ENCODE peak calls at places on chromosomes 1 and 21, in six cellular contexts. J is A549, P is upper lobe of left lung, L is K562, R is GM12878, F is HepG2. Q is an unnamed sample.

GRCh38 chr1:238727670-238728069 is 658.7 kb upstream of the CHRM3 start:
- ATAC-seq in J (no peak), P (no peak), L (no peak), R (no peak), F (no peak), Q (no peak)

GRCh38 chr1:1157033-1157365 is 16.7 kb upstream of the TTLL10 start:
- ATAC-seq in J (peak; percentile 46), P (no peak), L (peak; percentile 6), R (peak; percentile 30), F (no peak), Q (no peak)

GRCh38 chr21:42374457-42374856 is 8.1 kb upstream of the TFF1 start:
- ATAC-seq in J (no peak), P (no peak), L (no peak), R (no peak), F (no peak), Q (no peak)

GRCh38 chr1:204108312-204109141 is 35.6 kb downstream of the SOX13 start:
- ATAC-seq in J (no peak), P (no peak), L (no peak), R (no peak), F (peak; percentile 59), Q (no peak)

GRCh38 chr1:51859737-51860136 is 18.8 kb downstream of the NRDC start:
- ATAC-seq in J (no peak), P (no peak), L (peak; percentile 68), R (no peak), F (no peak), Q (no peak)

GRCh38 chr1:197341626-197342025 is 73.6 kb downstream of the CRB1 start:
- ATAC-seq in J (no peak), P (no peak), L (no peak), R (no peak), F (no peak), Q (no peak)

GRCh38 chr1:245041058-245041698 is 113.6 kb upstream of the KIF26B start:
- ATAC-seq in J (no peak), P (no peak), L (peak; percentile 57), R (peak; percentile 40), F (no peak), Q (no peak)

GRCh38 chr1:111214086-111214801 is 13.3 kb upstream of the CHI3L2 start:
- ATAC-seq in J (no peak), P (no peak), L (no peak), R (peak; percentile 23), F (no peak), Q (no peak)

GRCh38 chr1:200894712-200895447 is at the start of gene INAVA:
- ATAC-seq in J (no peak), P (peak; percentile 66), L (peak; percentile 8), R (peak; percentile 12), F (peak; percentile 15), Q (no peak)

GRCh38 chr1:42144336-42145189 is 8.6 kb upstream of the GUCA2B start:
- ATAC-seq in J (no peak), P (no peak), L (no peak), R (no peak), F (peak; percentile 25), Q (no peak)

GRCh38 chr1:247681288-247681897 is 1.9 kb upstream of the OR13G1 start:
- ATAC-seq in J (no peak), P (no peak), L (peak; percentile 91), R (peak; percentile 94), F (peak; percentile 78), Q (no peak)

GRCh38 chr1:18955442-18956188 is 861 bp downstream of the IFFO2 start:
- ATAC-seq in J (peak; percentile 51), P (no peak), L (no peak), R (peak; percentile 18), F (peak; percentile 53), Q (peak; percentile 13)

GRCh38 chr1:157139125-157139524 is 930 bp upstream of the ETV3 start:
- ATAC-seq in J (no peak), P (no peak), L (no peak), R (no peak), F (no peak), Q (no peak)

GRCh38 chr1:157140068-157140588 is 1.9 kb upstream of the ETV3 start:
- ATAC-seq in J (no peak), P (no peak), L (no peak), R (no peak), F (no peak), Q (no peak)

GRCh38 chr1:157142245-157142644 is 4.0 kb upstream of the ETV3 start:
- ATAC-seq in J (no peak), P (no peak), L (no peak), R (no peak), F (no peak), Q (no peak)

GRCh38 chr1:157142765-157143423 is 4.7 kb upstream of the ETV3 start:
- ATAC-seq in J (no peak), P (no peak), L (no peak), R (no peak), F (no peak), Q (no peak)

GRCh38 chr1:157141212-157141855 is 3.1 kb upstream of the ETV3 start:
- ATAC-seq in J (no peak), P (no peak), L (no peak), R (no peak), F (no peak), Q (no peak)
- H3K27ac ChIP-seq in J (no peak overlapping the region), P (no peak overlapping the region), L (no peak overlapping the region), R (no peak overlapping the region), F (no peak overlapping the region), Q (no peak overlapping the region)

DNA sequence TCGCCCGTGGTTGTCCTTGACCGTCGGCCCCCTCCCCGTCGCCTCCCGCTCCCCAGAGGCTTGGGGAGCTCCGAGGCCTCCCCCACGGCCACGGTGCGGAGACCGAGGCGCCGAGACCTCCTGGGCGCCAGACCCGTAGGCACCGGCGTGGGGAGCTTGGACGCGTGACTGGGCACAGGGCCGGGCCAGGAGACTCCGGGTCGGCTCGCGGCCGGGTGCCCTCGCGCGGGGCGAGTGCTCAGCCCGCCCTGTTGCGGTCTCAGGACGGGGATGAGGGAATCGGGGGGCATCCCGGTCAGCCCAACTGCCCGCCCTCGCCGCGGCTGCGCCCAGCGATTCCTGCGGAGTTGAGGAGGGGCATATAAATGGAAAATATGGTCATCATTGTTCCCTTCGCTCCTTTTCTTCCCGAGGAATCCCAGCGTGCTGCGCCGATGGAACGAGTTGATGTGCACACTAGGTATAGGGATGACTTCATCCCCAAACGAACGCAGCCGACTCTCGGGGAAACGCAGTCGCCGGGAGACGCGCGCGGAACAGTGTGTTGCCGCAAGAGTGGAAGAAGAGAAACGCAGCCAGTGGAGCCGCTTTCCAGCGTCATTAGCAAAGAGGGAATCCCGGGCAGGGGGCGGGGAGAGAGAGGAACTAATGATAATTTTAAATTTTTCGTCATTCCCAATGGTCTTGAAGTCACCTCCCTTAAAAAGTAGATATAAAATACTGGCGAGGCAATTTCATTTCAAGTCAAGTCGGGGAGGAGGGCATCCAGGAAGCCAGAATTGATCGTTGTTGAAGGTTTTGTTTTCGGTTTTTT is 747 bp upstream of the ENAH start:
- ATAC-seq in J (peak; percentile 58), P (peak; percentile 66), L (peak; percentile 30), R (peak; percentile 56), F (peak; percentile 75), Q (peak; percentile 62)
- TF ChIP-seq EP300 in J (no peak), P (no peak), L (no peak), R (no peak), F (no peak), Q (no peak)

DNA sequence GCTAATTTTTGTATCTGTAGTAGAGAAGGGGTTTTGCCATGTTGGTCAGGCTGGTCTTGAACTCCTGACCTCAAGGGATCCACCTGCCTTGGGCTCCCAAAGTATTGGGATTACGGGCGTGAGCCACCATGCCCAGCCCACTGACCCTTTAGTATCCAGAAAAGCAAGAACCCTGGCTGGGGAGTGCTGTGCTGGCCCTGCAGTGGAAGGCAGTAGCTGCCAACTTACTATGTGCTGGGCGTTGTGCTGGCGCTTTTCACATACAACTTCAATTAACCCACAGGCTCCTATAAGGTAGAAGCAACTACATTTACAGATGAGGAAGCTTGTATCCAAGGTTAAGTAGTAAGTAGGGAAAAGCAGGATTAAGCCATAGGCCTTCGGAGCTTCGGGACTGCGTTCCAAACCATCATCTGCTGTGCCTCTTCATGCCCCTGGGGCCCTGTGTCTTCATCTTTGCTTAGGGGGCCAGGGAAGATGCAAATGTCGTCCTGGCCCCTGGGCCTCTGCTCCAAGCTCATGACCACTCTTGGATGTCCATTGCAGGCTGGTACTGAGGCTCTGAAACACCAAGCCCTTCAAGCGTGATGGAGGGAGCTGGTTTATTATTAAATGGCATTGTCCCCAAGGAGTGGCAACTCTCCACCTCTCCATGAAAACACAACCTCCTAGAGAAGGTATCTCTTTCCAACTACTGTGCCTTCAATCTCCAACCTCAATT is 8.7 kb upstream of the CPLANE2 start:
- ATAC-seq in J (no peak), P (no peak), L (no peak), R (no peak), F (no peak), Q (no peak)
- H3K27ac ChIP-seq in J (no peak overlapping the region), P (no peak overlapping the region), L (no peak overlapping the region), R (no peak overlapping the region), F (no peak overlapping the region), Q (peak overlapping the region; percentile 83)

GRCh38 chr21:31336739-31337040 is 7.4 kb downstream of the TIAM1 start:
- ATAC-seq in J (no peak), P (no peak), L (no peak), R (no peak), F (no peak), Q (no peak)
- TF ChIP-seq EP300 in J (no peak), P (no peak), L (no peak), R (no peak), F (no peak), Q (no peak)

Q was measured in gastroesophageal sphincter.